ENCODE peak calls at places on chromosomes 16 and 17, in eight cellular contexts. K is CD8-positive, alpha-beta T cell; W is H7; Q is iris pigment epithelial cell; H is anterior cingulate cortex; P is AG09309; A is left colon; I is GM10248. E is an unnamed sample.

GRCh38 chr17:8158267-8159031 is 4.3 kb downstream of the VAMP2 start:
- DNase-seq in K (peak; percentile 87), W (peak; percentile 92), Q (peak; percentile 86), H (peak; percentile 87), P (no peak), A (peak; percentile 91), I (peak; percentile 83), E (peak; percentile 81)

GRCh38 chr16:69410285-69410990 is 14.0 kb upstream of the CYB5B start:
- DNase-seq in K (no peak), W (no peak), Q (peak; percentile 84), H (no peak), P (no peak), A (no peak), I (no peak), E (no peak)

GRCh38 chr17:2796164-2797140 is at the start of gene RAP1GAP2:
- DNase-seq in K (peak; percentile 80), W (peak; percentile 56), Q (no peak), H (peak; percentile 17), P (no peak), A (peak; percentile 90), I (no peak), E (peak; percentile 51)

GRCh38 chr17:34820166-34820920 is 140.9 kb downstream of the CCT6B start:
- DNase-seq in K (no peak), W (peak; percentile 69), Q (no peak), H (no peak), P (no peak), A (no peak), I (no peak), E (no peak)

GRCh38 chr17:58091024-58091567 is 7.9 kb downstream of the DYNLL2 start:
- DNase-seq in K (no peak), W (no peak), Q (no peak), H (no peak), P (no peak), A (no peak), I (no peak), E (no peak)

GRCh38 chr17:41917957-41918391 is 777 bp downstream of the ACLY start:
- DNase-seq in K (peak; percentile 44), W (peak; percentile 65), Q (peak; percentile 28), H (peak; percentile 24), P (no peak), A (peak; percentile 64), I (peak; percentile 40), E (peak; percentile 25)

GRCh38 chr17:39623356-39623950 is 3.3 kb upstream of the PPP1R1B start:
- DNase-seq in K (peak; percentile 81), W (peak; percentile 94), Q (peak; percentile 37), H (peak; percentile 83), P (no peak), A (peak; percentile 91), I (peak; percentile 84), E (peak; percentile 76)

GRCh38 chr16:20763461-20764232 is at the start of gene ACSM3:
- DNase-seq in K (peak; percentile 73), W (peak; percentile 67), Q (peak; percentile 82), H (no peak), P (peak; percentile 34), A (peak; percentile 86), I (peak; percentile 88), E (peak; percentile 23)

GRCh38 chr16:23595246-23595950 is 718 bp downstream of the NDUFAB1 start:
- DNase-seq in K (no peak), W (no peak), Q (peak; percentile 12), H (no peak), P (no peak), A (no peak), I (no peak), E (no peak)

GRCh38 chr16:78993342-78993741 is 607.2 kb downstream of the MAF start:
- DNase-seq in K (no peak), W (no peak), Q (no peak), H (no peak), P (no peak), A (no peak), I (no peak), E (no peak)

GRCh38 chr16:16096161-16096857 is 127.0 kb downstream of the ABCC6 start:
- DNase-seq in K (no peak), W (no peak), Q (peak; percentile 83), H (no peak), P (peak; percentile 25), A (peak; percentile 72), I (no peak), E (no peak)

GRCh38 chr16:20865420-20866126 is 34.6 kb downstream of the DCUN1D3 start:
- DNase-seq in K (no peak), W (no peak), Q (peak; percentile 64), H (no peak), P (no peak), A (no peak), I (peak; percentile 68), E (no peak)

GRCh38 chr17:82242698-82242976 is 13.8 kb downstream of the SLC16A3 start:
- DNase-seq in K (no peak), W (no peak), Q (no peak), H (no peak), P (no peak), A (no peak), I (no peak), E (no peak)

GRCh38 chr17:8611671-8612298 is 18.7 kb downstream of the MYH10 start:
- DNase-seq in K (no peak), W (no peak), Q (peak; percentile 62), H (no peak), P (peak; percentile 11), A (no peak), I (no peak), E (no peak)

GRCh38 chr16:27690604-27691003 is 140.7 kb downstream of the KATNIP start:
- DNase-seq in K (no peak), W (peak; percentile 63), Q (peak; percentile 45), H (peak; percentile 45), P (no peak), A (no peak), I (peak; percentile 36), E (no peak)

GRCh38 chr16:86942469-86943175 is 364.3 kb downstream of the FOXL1 start:
- DNase-seq in K (no peak), W (no peak), Q (peak; percentile 59), H (no peak), P (peak; percentile 82), A (no peak), I (no peak), E (no peak)

GRCh38 chr17:673200-673681 is 41.4 kb downstream of the VPS53 start:
- DNase-seq in K (no peak), W (peak; percentile 63), Q (peak; percentile 31), H (no peak), P (no peak), A (no peak), I (no peak), E (no peak)

GRCh38 chr17:19284005-19284959 is 47.1 kb downstream of the EPN2 start:
- DNase-seq in K (no peak), W (no peak), Q (no peak), H (no peak), P (no peak), A (no peak), I (peak; percentile 74), E (no peak)